ENCODE peak calls at places on chromosomes 2 and 18, in nine cellular contexts. E is caudate nucleus; P is iPS-NIHi11; R is A549; A is CD4-positive, alpha-beta memory T cell; U is GM12865; V is stimulated activated CD4-positive, alpha-beta T cell treated with anti-CD3 and anti-CD28 coated beads, Interleukin-15, amount 100 ng/mL, for 1 hour; Z is non-pigmented ciliary epithelial cell; B is putamen. X is an unnamed sample.

GRCh38 chr2:128366746-128367511 is 48.3 kb upstream of the HS6ST1 start:
- DNase-seq in E (no peak), P (no peak), R (no peak), A (no peak), U (no peak), V (no peak), Z (no peak), B (no peak), X (no peak)

GRCh38 chr18:21678897-21679296 is 25.7 kb downstream of the ABHD3 start:
- DNase-seq in E (no peak), P (no peak), R (no peak), A (no peak), U (no peak), V (no peak), Z (no peak), B (peak; percentile 24), X (no peak)

GRCh38 chr18:3411854-3412268 is 38.1 kb upstream of the TGIF1 start:
- DNase-seq in E (no peak), P (no peak), R (peak; percentile 80), A (peak; percentile 17), U (no peak), V (peak; percentile 15), Z (no peak), B (no peak), X (peak; percentile 89)

GRCh38 chr2:152500336-152500735 is 165.4 kb downstream of the FMNL2 start:
- DNase-seq in E (no peak), P (no peak), R (no peak), A (no peak), U (no peak), V (no peak), Z (no peak), B (no peak), X (no peak)

GRCh38 chr18:26989842-26990241 is 124.3 kb upstream of the AQP4 start:
- DNase-seq in E (no peak), P (no peak), R (no peak), A (no peak), U (no peak), V (no peak), Z (no peak), B (no peak), X (no peak)

GRCh38 chr2:110729106-110729505 is 3.3 kb upstream of the ACOXL start:
- DNase-seq in E (no peak), P (peak; percentile 39), R (no peak), A (no peak), U (no peak), V (no peak), Z (no peak), B (no peak), X (no peak)

GRCh38 chr2:173205375-173205774 is 129.7 kb downstream of the MAP3K20 start:
- DNase-seq in E (no peak), P (no peak), R (no peak), A (no peak), U (no peak), V (no peak), Z (no peak), B (peak; percentile 22), X (peak; percentile 63)

GRCh38 chr18:55819448-55819847 is 231.5 kb upstream of the TCF4 start:
- DNase-seq in E (no peak), P (no peak), R (no peak), A (no peak), U (no peak), V (no peak), Z (no peak), B (no peak), X (no peak)

GRCh38 chr2:38079111-38080052 is 3.4 kb upstream of the CYP1B1 start:
- DNase-seq in E (no peak), P (peak; percentile 19), R (no peak), A (no peak), U (no peak), V (no peak), Z (no peak), B (no peak), X (no peak)

GRCh38 chr18:75076286-75076685 is 132.7 kb downstream of the PTGR3 start:
- DNase-seq in E (no peak), P (no peak), R (no peak), A (no peak), U (no peak), V (no peak), Z (no peak), B (no peak), X (no peak)

GRCh38 chr2:238169708-238170251 is 11.0 kb downstream of the ERFE start:
- DNase-seq in E (no peak), P (peak; percentile 43), R (peak; percentile 46), A (no peak), U (no peak), V (no peak), Z (peak; percentile 93), B (peak; percentile 41), X (peak; percentile 90)

GRCh38 chr2:120346667-120347358 is 877 bp downstream of the INHBB start:
- DNase-seq in E (no peak), P (no peak), R (peak; percentile 38), A (no peak), U (no peak), V (no peak), Z (no peak), B (peak; percentile 23), X (peak; percentile 65)

GRCh38 chr2:73984203-73984921 is at the start of gene TET3:
- DNase-seq in E (peak; percentile 37), P (peak; percentile 78), R (peak; percentile 34), A (no peak), U (peak; percentile 85), V (peak; percentile 67), Z (no peak), B (no peak), X (peak; percentile 56)

GRCh38 chr2:197915548-197916265 is 111.3 kb downstream of the PLCL1 start:
- DNase-seq in E (no peak), P (no peak), R (no peak), A (no peak), U (no peak), V (no peak), Z (peak; percentile 49), B (no peak), X (peak; percentile 74)

GRCh38 chr2:112957511-112957910 is 20.3 kb upstream of the IL36G start:
- DNase-seq in E (no peak), P (no peak), R (no peak), A (no peak), U (no peak), V (no peak), Z (no peak), B (no peak), X (no peak)

GRCh38 chr2:241635756-241636155 is 1.2 kb downstream of the THAP4 start:
- DNase-seq in E (no peak), P (no peak), R (no peak), A (no peak), U (no peak), V (no peak), Z (no peak), B (no peak), X (peak; percentile 28)

GRCh38 chr2:238101891-238102841 is 2.0 kb downstream of the ESPNL start:
- DNase-seq in E (no peak), P (peak; percentile 19), R (no peak), A (no peak), U (no peak), V (no peak), Z (no peak), B (no peak), X (no peak)

GRCh38 chr2:206354129-206354528 is 79.7 kb downstream of the ZDBF2 start:
- DNase-seq in E (no peak), P (no peak), R (no peak), A (no peak), U (peak; percentile 72), V (no peak), Z (no peak), B (no peak), X (no peak)

GRCh38 chr2:230700447-230700846 is 12.2 kb upstream of the CAB39 start:
- DNase-seq in E (no peak), P (no peak), R (no peak), A (no peak), U (no peak), V (no peak), Z (no peak), B (peak; percentile 23), X (peak; percentile 33)

GRCh38 chr2:216519154-216519762 is 20.6 kb downstream of the RPL37A start:
- DNase-seq in E (no peak), P (peak; percentile 80), R (peak; percentile 73), A (peak; percentile 20), U (peak; percentile 79), V (no peak), Z (peak; percentile 69), B (peak; percentile 59), X (peak; percentile 76)

GRCh38 chr18:14912967-14913366 is 165.0 kb downstream of the ANKRD30B start:
- DNase-seq in E (no peak), P (no peak), R (no peak), A (no peak), U (no peak), V (no peak), Z (no peak), B (no peak), X (no peak)

X was measured in GM03348.